ENCODE peak calls at places on chromosomes 6 and 20, in seven cellular contexts. R, U, T, M, S, G and B are unnamed samples. For H3K36me3, the result is how much of the 10 kb centered on the place peaks cover.

GRCh38 chr6:125747589-125748533 is 1.6 kb upstream of the HEY2 start:
- DNase-seq in S (peak), U (peak), M (peak), T (no peak), G (peak), R (peak), B (peak)

GRCh38 chr6:95095855-95096254 is 481.5 kb upstream of the MANEA start:
- DNase-seq in R (no peak), G (no peak), T (no peak), M (no peak), U (no peak), S (no peak), B (no peak)

GRCh38 chr20:43969501-43969900 is 54.8 kb downstream of the TOX2 start:
- DNase-seq in U (no peak), M (no peak), T (no peak), G (no peak), S (no peak), R (no peak), B (no peak)

GRCh38 chr6:41543087-41543486 is 3.1 kb upstream of the FOXP4 start:
- DNase-seq in G (no peak), U (no peak), R (no peak), S (no peak), M (no peak), T (no peak), B (no peak)

GRCh38 chr6:72522735-72523141 is 99.1 kb upstream of the KCNQ5 start:
- DNase-seq in G (no peak), T (no peak), R (no peak), U (no peak), S (no peak), M (no peak), B (no peak)

GRCh38 chr20:23399568-23400241 is 21.6 kb downstream of the NAPB start:
- DNase-seq in T (peak), R (no peak), U (no peak), G (no peak), M (no peak), S (no peak), B (no peak)

GRCh38 chr6:76940186-76940585 is 523.1 kb downstream of the HTR1B start:
- DNase-seq in R (no peak), U (no peak), M (no peak), G (no peak), S (no peak), T (no peak), B (no peak)

GRCh38 chr6:107655245-107655644 is 165.3 kb downstream of the SOBP start:
- DNase-seq in S (no peak), U (no peak), T (no peak), G (no peak), M (no peak), R (no peak), B (no peak)

GRCh38 chr6:130537447-130537846 is 171.6 kb downstream of the TMEM200A start:
- DNase-seq in S (no peak), M (no peak), T (no peak), R (no peak), U (no peak), G (no peak), B (no peak)

GRCh38 chr20:23141016-23141415 is 54.9 kb upstream of the CD93 start:
- DNase-seq in U (no peak), M (no peak), T (no peak), G (peak), S (peak), R (no peak), B (peak)

GRCh38 chr20:48635361-48635760 is 192.4 kb downstream of the PREX1 start:
- DNase-seq in R (no peak), S (no peak), T (no peak), M (peak), G (no peak), U (no peak), B (no peak)

GRCh38 chr20:46572181-46572580 is 21.7 kb upstream of the OCSTAMP start:
- DNase-seq in M (no peak), G (no peak), T (no peak), S (no peak), U (no peak), R (peak), B (peak)

GRCh38 chr6:136975089-136975715 is 53.1 kb downstream of the SLC35D3 start:
- DNase-seq in S (no peak), R (no peak), T (no peak), M (no peak), G (no peak), U (no peak), B (no peak)

GRCh38 chr6:85669735-85670194 is 27.1 kb upstream of the SYNCRIP start:
- DNase-seq in R (no peak), S (no peak), M (no peak), U (no peak), T (peak), G (no peak), B (no peak)

GRCh38 chr6:89536230-89536629 is 102.3 kb downstream of the LYRM2 start:
- DNase-seq in T (no peak), R (no peak), U (no peak), S (no peak), M (no peak), G (no peak), B (no peak)

DNA sequence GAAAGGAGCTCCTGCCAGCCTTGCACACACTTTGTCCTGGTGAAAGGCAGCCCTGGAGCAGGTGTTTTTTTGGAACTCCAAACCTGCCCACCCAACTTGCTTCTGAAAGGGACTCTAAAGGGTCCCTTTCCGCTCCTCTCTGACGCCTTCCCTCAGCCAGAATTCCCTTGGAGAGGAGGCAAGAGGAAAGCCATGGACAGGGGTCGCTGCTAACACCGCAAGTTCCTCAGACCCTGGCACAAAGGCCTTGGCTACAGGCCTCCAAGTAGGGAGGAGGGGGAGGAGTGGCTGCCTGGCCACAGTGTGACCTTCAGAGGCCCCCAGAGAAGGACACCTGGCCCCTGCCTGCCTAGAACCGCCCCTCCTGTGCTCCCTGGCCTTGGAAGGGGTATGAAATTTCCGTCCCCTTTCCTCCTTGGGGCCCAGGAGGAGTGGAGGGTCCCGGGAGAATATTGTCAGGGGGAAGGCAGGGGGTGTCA is 2.6 kb downstream of the VEGFA start:
- DNase-seq in M (peak), G (no peak), U (peak), T (no peak), S (peak), R (peak), B (no peak)
- TF ChIP-seq CTCF in M (no peak), G (no peak), U (no peak), T (no peak), S (no peak), R (no peak), B (no peak)

GRCh38 chr6:135215160-135215559 is 34.1 kb downstream of the MYB start:
- DNase-seq in S (no peak), G (no peak), M (no peak), R (no peak), T (no peak), U (no peak), B (no peak)
- TF ChIP-seq POLR2A in S (no peak), G (no peak), M (no peak), R (no peak), T (no peak), U (no peak), B (no peak)

GRCh38 chr6:138410048-138410735 is 6.2 kb downstream of the HEBP2 start:
- DNase-seq in U (no peak), R (no peak), T (peak), G (peak), S (no peak), M (no peak), B (peak)
- H3K36me3 ChIP-seq in U (half or more), R (under half), T (under half), G (under half), S (half or more), M (half or more), B (under half)

GRCh38 chr20:34023937-34024732 is 30.4 kb downstream of the RALY start:
- DNase-seq in R (no peak), T (no peak), S (no peak), M (no peak), G (no peak), U (no peak), B (no peak)

GRCh38 chr20:34018166-34018565 is 24.5 kb downstream of the RALY start:
- DNase-seq in R (no peak), G (no peak), S (no peak), U (no peak), M (no peak), T (no peak), B (no peak)

GRCh38 chr20:34024733-34025351 is 31.1 kb downstream of the RALY start:
- DNase-seq in S (peak), M (no peak), G (no peak), U (no peak), R (no peak), T (no peak), B (no peak)

GRCh38 chr20:34022843-34023234 is 29.1 kb downstream of the RALY start:
- DNase-seq in G (no peak), S (no peak), M (no peak), U (no peak), T (no peak), R (no peak), B (no peak)

GRCh38 chr20:34022154-34022842 is 28.6 kb downstream of the RALY start:
- DNase-seq in R (no peak), U (no peak), T (no peak), M (no peak), S (no peak), G (no peak), B (no peak)
- TF ChIP-seq CTCF in R (no peak), U (no peak), T (peak), M (no peak), S (peak), G (peak), B (no peak)

DNA sequence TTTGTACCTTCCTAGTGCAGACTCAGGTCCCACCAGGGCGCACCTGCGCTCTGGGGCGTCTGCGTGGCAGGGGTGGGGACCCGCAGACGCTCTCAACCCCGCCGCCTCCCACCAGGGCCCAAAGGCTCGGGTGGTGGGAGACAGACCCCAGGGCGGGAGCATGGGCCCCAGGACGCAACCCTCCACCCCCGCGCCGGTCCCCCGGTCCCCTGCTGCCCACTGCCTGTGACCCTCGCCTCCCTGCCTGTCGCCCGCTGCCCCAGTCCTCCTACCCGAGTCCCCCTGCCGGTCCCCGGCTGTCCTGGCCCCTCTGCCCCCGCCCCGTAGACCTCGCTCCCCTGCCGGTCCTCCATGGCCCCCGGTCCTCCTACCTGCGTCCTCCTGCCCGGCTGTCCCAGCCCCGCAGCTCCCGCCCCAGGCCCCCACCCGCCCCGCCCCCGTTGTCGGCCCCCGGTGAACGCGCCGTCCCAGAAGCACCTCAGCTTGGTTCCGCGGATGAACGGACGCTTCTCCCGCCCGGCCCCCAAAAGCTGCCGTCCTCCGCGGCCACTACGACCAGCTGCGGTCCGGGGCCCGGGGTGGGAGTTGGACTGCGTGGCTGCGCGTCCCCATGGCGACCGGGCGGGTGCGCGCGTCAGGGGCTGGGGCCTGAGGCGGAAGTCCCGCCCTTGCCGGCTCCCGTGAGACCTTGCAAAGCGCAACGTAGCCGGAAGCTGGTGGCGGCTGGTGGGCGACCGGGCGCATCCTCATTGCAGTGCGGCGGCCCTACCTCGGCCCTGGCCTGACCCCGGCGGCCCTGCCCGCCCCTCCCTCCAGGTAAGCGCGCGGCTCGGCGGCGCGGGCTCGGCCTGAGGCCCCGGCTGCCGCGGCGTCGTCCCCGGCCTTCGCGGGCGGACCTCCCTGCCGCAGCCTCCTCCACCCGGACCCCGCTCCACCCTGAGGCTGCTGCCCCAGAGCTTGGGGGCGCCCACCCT is at the start of gene ARFGAP1:
- DNase-seq in M (peak), G (peak), R (peak), U (peak), T (peak), S (peak), B (peak)
- TF ChIP-seq POLR2A in M (no peak), G (peak), R (no peak), U (peak), T (peak), S (peak), B (peak)

GRCh38 chr6:143498428-143498827 is 13.1 kb downstream of the FUCA2 start:
- DNase-seq in U (no peak), T (no peak), G (no peak), M (no peak), R (no peak), S (no peak), B (no peak)
- H3K36me3 ChIP-seq in U (under half), T (under half), G (under half), M (under half), R (under half), S (half or more), B (under half)

GRCh38 chr6:13924146-13924948 is 405 bp upstream of the RNF182 start:
- DNase-seq in R (peak), S (peak), T (peak), M (no peak), U (peak), G (peak), B (peak)

GRCh38 chr6:13929196-13929595 is 4.4 kb downstream of the RNF182 start:
- DNase-seq in G (no peak), M (no peak), R (no peak), S (no peak), T (no peak), U (no peak), B (no peak)

GRCh38 chr6:13924949-13925881 is at the start of gene RNF182:
- DNase-seq in U (no peak), T (no peak), M (peak), S (no peak), G (no peak), R (no peak), B (no peak)

GRCh38 chr6:13926378-13926777 is 1.6 kb downstream of the RNF182 start:
- DNase-seq in R (no peak), G (no peak), T (no peak), S (no peak), U (no peak), M (no peak), B (no peak)

DNA sequence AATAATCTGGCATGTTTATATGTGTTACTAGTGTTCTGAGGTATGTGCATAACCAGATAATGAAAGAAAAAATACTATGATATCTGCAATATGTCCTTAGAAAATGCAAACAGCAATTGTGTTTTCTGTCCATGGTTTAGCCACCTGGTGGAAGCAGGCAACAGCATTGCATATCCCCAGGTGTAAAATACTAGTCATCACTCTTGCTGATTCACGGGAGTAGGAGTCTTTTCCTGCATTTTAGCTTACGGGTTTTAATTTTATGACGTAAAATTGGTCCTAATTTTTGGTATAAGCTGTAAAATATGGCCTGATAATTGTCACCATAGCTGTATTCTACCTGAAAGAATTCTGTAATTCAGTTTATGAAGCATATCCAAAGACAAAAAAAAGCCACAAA is 2.5 kb downstream of the RNF182 start:
- DNase-seq in G (no peak), T (no peak), M (no peak), R (no peak), S (no peak), U (no peak), B (no peak)
- TF ChIP-seq CTCF in G (no peak), T (no peak), M (no peak), R (no peak), S (no peak), U (no peak), B (no peak)